ENCODE peak calls at places on chromosomes 12 and 14, in eight cellular contexts. N is GM23338, G is dorsolateral prefrontal cortex, R is BJ, O is HFF-Myc, A is esophagus squamous epithelium, L is body of pancreas, Z is astrocyte. M is an unnamed sample.

GRCh38 chr12:54941659-54942058 is 42.9 kb downstream of the TESPA1 start:
- DNase-seq in N (no peak), G (peak), R (no peak), O (no peak), A (no peak), L (no peak), Z (no peak), M (no peak)

GRCh38 chr12:109892748-109893147 is 7.3 kb upstream of the TCHP start:
- DNase-seq in N (no peak), G (no peak), R (no peak), O (no peak), A (no peak), L (no peak), Z (no peak), M (peak)

GRCh38 chr12:7042847-7043246 is 17.7 kb upstream of the C1S start:
- DNase-seq in N (peak), G (no peak), R (no peak), O (no peak), A (no peak), L (no peak), Z (no peak), M (peak)

GRCh38 chr14:102039157-102039556 is 47.7 kb downstream of the HSP90AA1 start:
- DNase-seq in N (no peak), G (no peak), R (no peak), O (no peak), A (no peak), L (no peak), Z (no peak), M (no peak)

GRCh38 chr12:19018302-19018980 is 111.1 kb upstream of the PLEKHA5 start:
- DNase-seq in N (no peak), G (no peak), R (no peak), O (peak), A (no peak), L (no peak), Z (peak), M (no peak)

GRCh38 chr14:61019537-61019936 is 38.5 kb downstream of the SLC38A6 start:
- DNase-seq in N (no peak), G (no peak), R (no peak), O (no peak), A (no peak), L (no peak), Z (no peak), M (no peak)

GRCh38 chr12:113445544-113446176 is 23.5 kb downstream of the SDSL start:
- DNase-seq in N (no peak), G (no peak), R (no peak), O (no peak), A (no peak), L (no peak), Z (no peak), M (peak)

GRCh38 chr12:75414671-75415070 is 23.8 kb downstream of the GLIPR1L2 start:
- DNase-seq in N (no peak), G (no peak), R (no peak), O (no peak), A (no peak), L (no peak), Z (peak), M (no peak)

GRCh38 chr14:76720382-76720813 is 40.9 kb upstream of the VASH1 start:
- DNase-seq in N (peak), G (no peak), R (no peak), O (no peak), A (no peak), L (peak), Z (peak), M (peak)

GRCh38 chr12:111953455-111953854 is 59.5 kb downstream of the TMEM116 start:
- DNase-seq in N (no peak), G (no peak), R (no peak), O (no peak), A (no peak), L (peak), Z (no peak), M (no peak)

GRCh38 chr12:53461591-53461990 is 9.7 kb downstream of the PCBP2 start:
- DNase-seq in N (no peak), G (no peak), R (no peak), O (no peak), A (no peak), L (no peak), Z (no peak), M (no peak)

GRCh38 chr12:68876471-68876870 is 56.5 kb downstream of the CPM start:
- DNase-seq in N (no peak), G (no peak), R (no peak), O (no peak), A (no peak), L (no peak), Z (peak), M (no peak)

GRCh38 chr12:56122637-56123036 is 4.6 kb downstream of the ZC3H10 start:
- DNase-seq in N (no peak), G (no peak), R (no peak), O (no peak), A (no peak), L (no peak), Z (no peak), M (no peak)

GRCh38 chr14:77580964-77581505 is 35.4 kb downstream of the SPTLC2 start:
- DNase-seq in N (no peak), G (no peak), R (peak), O (peak), A (no peak), L (no peak), Z (peak), M (peak)

GRCh38 chr12:108788076-108788782 is 56.9 kb upstream of the CORO1C start:
- DNase-seq in N (no peak), G (no peak), R (no peak), O (no peak), A (no peak), L (no peak), Z (no peak), M (no peak)

GRCh38 chr14:76904100-76904739 is 78.0 kb downstream of the LRRC74A start:
- DNase-seq in N (no peak), G (no peak), R (peak), O (no peak), A (no peak), L (peak), Z (peak), M (no peak)

GRCh38 chr12:6607751-6608591 is 792 bp upstream of the CHD4 start:
- DNase-seq in N (peak), G (peak), R (no peak), O (peak), A (no peak), L (peak), Z (peak), M (peak)

GRCh38 chr14:98945611-98946570 is 326.1 kb downstream of the BCL11B start:
- DNase-seq in N (no peak), G (peak), R (no peak), O (no peak), A (no peak), L (no peak), Z (no peak), M (no peak)

GRCh38 chr12:126837697-126838096 is 1429.3 kb upstream of the TMEM132C start:
- DNase-seq in N (no peak), G (no peak), R (no peak), O (no peak), A (no peak), L (no peak), Z (no peak), M (no peak)

GRCh38 chr12:64088431-64089349 is 133.4 kb downstream of the KICS2 start:
- DNase-seq in N (peak), G (no peak), R (peak), O (peak), A (peak), L (peak), Z (peak), M (peak)

GRCh38 chr14:67421356-67422224 is 9.6 kb upstream of the PLEK2 start:
- DNase-seq in N (no peak), G (no peak), R (no peak), O (no peak), A (no peak), L (no peak), Z (no peak), M (no peak)

GRCh38 chr14:73850940-73851339 is 691 bp upstream of the PTGR2 start:
- DNase-seq in N (no peak), G (no peak), R (no peak), O (no peak), A (no peak), L (no peak), Z (no peak), M (no peak)

GRCh38 chr12:109934026-109934425 is 34.0 kb downstream of the TCHP start:
- DNase-seq in N (peak), G (no peak), R (no peak), O (no peak), A (no peak), L (no peak), Z (no peak), M (peak)

GRCh38 chr12:127063339-127064090 is 1203.5 kb upstream of the TMEM132C start:
- DNase-seq in N (no peak), G (no peak), R (no peak), O (no peak), A (no peak), L (no peak), Z (peak), M (no peak)

GRCh38 chr14:28300356-28300755 is 466.2 kb upstream of the FOXG1 start:
- DNase-seq in N (no peak), G (no peak), R (no peak), O (no peak), A (no peak), L (no peak), Z (peak), M (no peak)

GRCh38 chr12:112178796-112179195 is 53.4 kb downstream of the TRAFD1 start:
- DNase-seq in N (no peak), G (no peak), R (no peak), O (no peak), A (no peak), L (no peak), Z (no peak), M (no peak)

GRCh38 chr14:65255029-65255545 is 152.8 kb upstream of the MAX start:
- DNase-seq in N (no peak), G (no peak), R (no peak), O (no peak), A (no peak), L (peak), Z (peak), M (no peak)

GRCh38 chr12:109900752-109901580 is 892 bp downstream of the TCHP start:
- DNase-seq in N (peak), G (no peak), R (no peak), O (no peak), A (no peak), L (no peak), Z (no peak), M (peak)

GRCh38 chr12:70730675-70731180 is 93.5 kb upstream of the PTPRB start:
- DNase-seq in N (no peak), G (no peak), R (no peak), O (no peak), A (no peak), L (no peak), Z (no peak), M (no peak)

GRCh38 chr14:57136669-57137068 is 132.0 kb downstream of the EXOC5 start:
- DNase-seq in N (peak), G (peak), R (no peak), O (no peak), A (no peak), L (no peak), Z (no peak), M (peak)

GRCh38 chr12:3361156-3361555 is 129.8 kb upstream of the PRMT8 start:
- DNase-seq in N (no peak), G (no peak), R (no peak), O (no peak), A (no peak), L (no peak), Z (no peak), M (no peak)

GRCh38 chr14:34059925-34060746 is 109.3 kb upstream of the EGLN3 start:
- DNase-seq in N (peak), G (peak), R (no peak), O (no peak), A (no peak), L (peak), Z (peak), M (peak)

GRCh38 chr14:72010474-72010873 is 78.2 kb downstream of the RGS6 start:
- DNase-seq in N (no peak), G (no peak), R (no peak), O (no peak), A (no peak), L (no peak), Z (no peak), M (no peak)

GRCh38 chr12:108304633-108305032 is 34.5 kb downstream of the CMKLR1 start:
- DNase-seq in N (peak), G (no peak), R (no peak), O (no peak), A (no peak), L (peak), Z (peak), M (no peak)

GRCh38 chr14:47675239-47675488 is 241 bp downstream of the MDGA2 start:
- DNase-seq in N (no peak), G (no peak), R (no peak), O (no peak), A (no peak), L (no peak), Z (no peak), M (no peak)
- H3K4me3 ChIP-seq in N (peak), G (peak), R (no peak), O (no peak), A (no peak), L (no peak), Z (peak), M (no peak)

GRCh38 chr12:120496353-120497340 is 734 bp downstream of the DYNLL1 start:
- DNase-seq in N (peak), G (peak), R (no peak), O (peak), A (no peak), L (peak), Z (peak), M (peak)
- TF ChIP-seq CTCF in N (peak), G (peak), R (peak), O (no peak), A (no peak), L (peak), Z (no peak), M (peak)

GRCh38 chr12:123421314-123421713 is 15.2 kb downstream of the RILPL2 start:
- DNase-seq in N (peak), G (no peak), R (no peak), O (no peak), A (no peak), L (no peak), Z (no peak), M (no peak)
- H3K4me3 ChIP-seq in N (no peak), G (no peak), R (no peak), O (no peak), A (no peak), L (no peak), Z (no peak), M (no peak)

DNA sequence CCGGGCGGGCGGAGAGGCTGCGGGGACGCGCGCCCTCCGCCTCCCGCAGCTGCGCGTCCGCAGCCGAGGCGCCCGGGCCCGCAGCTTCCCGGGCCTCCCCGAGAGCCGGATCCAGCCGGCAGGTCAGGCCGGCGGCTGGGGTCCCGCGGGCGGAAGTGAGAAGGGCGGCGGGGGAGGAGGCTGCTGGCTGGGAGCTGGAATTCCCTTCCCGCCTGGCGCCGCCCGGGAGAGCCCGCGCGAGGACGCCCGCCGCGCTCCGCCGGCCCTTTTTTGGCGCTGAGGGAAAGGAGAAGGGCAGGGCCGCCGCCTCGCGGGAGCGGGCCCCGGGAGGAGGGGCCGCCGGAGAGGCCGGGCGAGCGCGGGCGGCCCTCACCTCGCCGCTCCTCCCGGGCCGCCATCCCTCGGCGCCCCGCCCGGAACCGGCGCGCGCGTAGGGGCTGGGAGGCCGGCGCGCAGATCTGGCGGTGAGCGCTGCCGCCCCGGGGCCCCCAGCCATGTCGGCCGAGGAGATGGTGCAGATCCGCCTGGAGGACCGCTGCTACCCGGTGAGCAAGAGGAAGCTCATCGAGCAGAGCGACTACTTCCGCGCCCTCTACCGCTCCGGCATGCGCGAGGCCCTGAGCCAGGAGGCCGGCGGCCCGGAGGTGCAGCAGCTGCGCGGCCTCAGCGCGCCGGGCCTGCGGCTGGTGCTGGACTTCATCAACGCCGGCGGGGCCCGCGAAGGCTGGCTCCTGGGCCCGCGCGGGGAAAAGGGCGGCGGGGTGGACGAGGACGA is at the start of the genes KLHL42 and MANSC4:
- DNase-seq in N (peak), G (peak), R (peak), O (no peak), A (no peak), L (peak), Z (peak), M (peak)
- TF ChIP-seq CTCF in N (no peak), G (no peak), R (no peak), O (no peak), A (no peak), L (no peak), Z (no peak), M (peak)

M was measured in GM12865.